ENCODE peak calls at places on chromosomes 11 and 22, in five cellular contexts. E, D, Y, T and Z are unnamed samples. For H3K36me3, the result is how much of the 10 kb centered on the place peaks cover.

GRCh38 chr22:39646614-39647210 is 76.2 kb downstream of the CACNA1I start:
- DNase-seq in E (no peak), D (no peak), Y (no peak), T (no peak), Z (no peak)

GRCh38 chr22:24059121-24059520 is 48.0 kb downstream of the CABIN1 start:
- DNase-seq in E (no peak), D (peak), Y (no peak), T (no peak), Z (no peak)

GRCh38 chr22:30211124-30211820 is 35.3 kb downstream of the LIF start:
- DNase-seq in E (no peak), D (no peak), Y (no peak), T (no peak), Z (no peak)

GRCh38 chr11:30387891-30388861 is 65.3 kb downstream of the ARL14EP start:
- DNase-seq in E (no peak), D (no peak), Y (no peak), T (no peak), Z (no peak)

GRCh38 chr11:126188332-126189108 is 22.9 kb downstream of the RPUSD4 start:
- DNase-seq in E (no peak), D (no peak), Y (no peak), T (peak), Z (no peak)

GRCh38 chr22:32644252-32645100 is 157.0 kb upstream of the TIMP3 start:
- DNase-seq in E (no peak), D (no peak), Y (no peak), T (no peak), Z (no peak)

GRCh38 chr11:44010789-44011251 is 37.0 kb upstream of the ACCSL start:
- DNase-seq in E (no peak), D (no peak), Y (no peak), T (no peak), Z (no peak)

GRCh38 chr11:35179466-35180135 is 40.6 kb downstream of the CD44 start:
- DNase-seq in E (no peak), D (no peak), Y (no peak), T (no peak), Z (no peak)

GRCh38 chr11:70503201-70503877 is 105.0 kb downstream of the CTTN start:
- DNase-seq in E (no peak), D (no peak), Y (no peak), T (no peak), Z (no peak)

GRCh38 chr11:45463541-45463940 is 177.4 kb upstream of the SYT13 start:
- DNase-seq in E (no peak), D (no peak), Y (no peak), T (no peak), Z (no peak)

GRCh38 chr11:110076388-110076965 is 16.7 kb upstream of the ZC3H12C start:
- DNase-seq in E (no peak), D (no peak), Y (no peak), T (no peak), Z (no peak)

GRCh38 chr22:49678137-49678841 is 149.4 kb downstream of the BRD1 start:
- DNase-seq in E (no peak), D (no peak), Y (no peak), T (no peak), Z (no peak)

GRCh38 chr11:44002191-44003093 is 45.3 kb upstream of the ACCSL start:
- DNase-seq in E (no peak), D (no peak), Y (no peak), T (no peak), Z (no peak)

GRCh38 chr11:93082900-93083299 is 113.4 kb downstream of the MTNR1B start:
- DNase-seq in E (no peak), D (no peak), Y (no peak), T (no peak), Z (no peak)

GRCh38 chr11:76049506-76049905 is 156.8 kb downstream of the WNT11 start:
- DNase-seq in E (no peak), D (no peak), Y (no peak), T (no peak), Z (no peak)

GRCh38 chr22:17430298-17430900 is 61.1 kb downstream of the CECR2 start:
- DNase-seq in E (no peak), D (no peak), Y (no peak), T (no peak), Z (no peak)

GRCh38 chr11:36449566-36450390 is 60.3 kb downstream of the TRAF6 start:
- DNase-seq in E (no peak), D (no peak), Y (no peak), T (peak), Z (no peak)

GRCh38 chr11:135075740-135076139 is 663.7 kb upstream of the B3GAT1 start:
- DNase-seq in E (peak), D (peak), Y (peak), T (peak), Z (no peak)

GRCh38 chr22:35634015-35634414 is 14.2 kb upstream of the APOL6 start:
- DNase-seq in E (no peak), D (no peak), Y (no peak), T (peak), Z (no peak)

GRCh38 chr11:2837096-2837601 is 48.4 kb downstream of the CDKN1C start:
- DNase-seq in E (peak), D (no peak), Y (no peak), T (no peak), Z (no peak)

GRCh38 chr11:29914203-29914930 is 102.5 kb downstream of the KCNA4 start:
- DNase-seq in E (no peak), D (no peak), Y (no peak), T (no peak), Z (no peak)

GRCh38 chr11:65286686-65287085 is 24.9 kb downstream of the POLA2 start:
- DNase-seq in E (no peak), D (no peak), Y (no peak), T (no peak), Z (no peak)

GRCh38 chr11:102234779-102235439 is 82.4 kb upstream of the BIRC3 start:
- DNase-seq in E (no peak), D (no peak), Y (no peak), T (no peak), Z (no peak)

GRCh38 chr22:39144101-39144815 is 8.2 kb downstream of the CBX7 start:
- DNase-seq in E (no peak), D (no peak), Y (peak), T (peak), Z (no peak)

GRCh38 chr11:19777342-19778102 is 64.9 kb downstream of the NAV2 start:
- DNase-seq in E (no peak), D (peak), Y (no peak), T (no peak), Z (no peak)

GRCh38 chr11:102530558-102530957 is at the start of gene MMP7:
- DNase-seq in E (no peak), D (peak), Y (no peak), T (no peak), Z (no peak)

GRCh38 chr22:37690901-37691504 is 4.9 kb downstream of the NOL12 start:
- DNase-seq in E (no peak), D (no peak), Y (no peak), T (no peak), Z (no peak)

GRCh38 chr22:37701121-37701786 is 4.4 kb downstream of the TRIOBP start:
- DNase-seq in E (no peak), D (peak), Y (no peak), T (no peak), Z (no peak)

GRCh38 chr22:37692627-37693285 is 4.1 kb upstream of the TRIOBP start:
- DNase-seq in E (no peak), D (no peak), Y (no peak), T (no peak), Z (no peak)

GRCh38 chr22:37697540-37697835 is 640 bp downstream of the TRIOBP start:
- DNase-seq in E (no peak), D (no peak), Y (no peak), T (no peak), Z (no peak)

GRCh38 chr22:37696657-37697539 is at the start of gene TRIOBP:
- DNase-seq in E (peak), D (peak), Y (peak), T (peak), Z (no peak)
- H3K27ac ChIP-seq in E (no peak), D (no peak), Y (no peak), T (peak), Z (no peak)

GRCh38 chr11:786235-787083 is 3.4 kb downstream of the CEND1 start:
- DNase-seq in E (no peak), D (no peak), Y (no peak), T (no peak), Z (no peak)

GRCh38 chr11:788953-789940 is 643 bp downstream of the CEND1 start:
- DNase-seq in E (no peak), D (no peak), Y (no peak), T (peak), Z (no peak)

GRCh38 chr11:789951-790350 is at the start of gene CEND1:
- DNase-seq in E (peak), D (no peak), Y (peak), T (peak), Z (no peak)

GRCh38 chr11:787084-787675 is 2.7 kb downstream of the CEND1 start:
- DNase-seq in E (no peak), D (no peak), Y (no peak), T (no peak), Z (no peak)

DNA sequence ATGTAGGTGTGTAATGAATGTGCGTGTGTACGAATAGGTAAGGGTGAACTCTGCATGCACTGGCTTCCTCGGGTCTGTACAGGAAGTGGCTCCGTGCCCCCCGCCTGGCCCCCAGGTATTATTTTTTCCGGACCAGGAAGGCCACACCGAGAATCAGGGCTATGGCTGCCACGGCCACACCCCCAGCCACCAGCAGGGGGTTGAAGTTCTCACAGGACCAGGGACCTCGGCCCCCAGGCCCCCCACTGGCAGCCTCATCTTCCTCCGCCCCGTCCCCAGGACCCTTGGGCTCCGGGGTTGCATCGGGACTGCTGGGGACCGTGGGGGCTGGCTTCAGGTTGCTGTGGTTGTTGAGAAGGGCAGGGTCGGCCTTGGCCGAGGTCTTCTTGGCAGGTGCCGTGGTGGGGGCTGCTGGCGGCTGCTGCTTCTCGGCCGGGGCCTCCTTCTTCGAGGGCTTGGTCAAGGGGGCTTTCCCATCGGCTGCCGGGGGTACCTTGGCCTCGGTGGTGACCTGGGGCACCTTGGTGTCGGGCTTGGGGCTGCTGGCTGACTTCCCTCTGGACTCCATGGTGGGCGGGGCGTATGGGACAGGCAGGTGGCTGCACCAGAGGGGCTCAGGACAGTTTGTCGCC is 1.8 kb downstream of the CEND1 start:
- DNase-seq in E (no peak), D (no peak), Y (no peak), T (peak), Z (no peak)
- H3K36me3 ChIP-seq in E (under half), D (under half), Y (under half), T (under half), Z (under half)

DNA sequence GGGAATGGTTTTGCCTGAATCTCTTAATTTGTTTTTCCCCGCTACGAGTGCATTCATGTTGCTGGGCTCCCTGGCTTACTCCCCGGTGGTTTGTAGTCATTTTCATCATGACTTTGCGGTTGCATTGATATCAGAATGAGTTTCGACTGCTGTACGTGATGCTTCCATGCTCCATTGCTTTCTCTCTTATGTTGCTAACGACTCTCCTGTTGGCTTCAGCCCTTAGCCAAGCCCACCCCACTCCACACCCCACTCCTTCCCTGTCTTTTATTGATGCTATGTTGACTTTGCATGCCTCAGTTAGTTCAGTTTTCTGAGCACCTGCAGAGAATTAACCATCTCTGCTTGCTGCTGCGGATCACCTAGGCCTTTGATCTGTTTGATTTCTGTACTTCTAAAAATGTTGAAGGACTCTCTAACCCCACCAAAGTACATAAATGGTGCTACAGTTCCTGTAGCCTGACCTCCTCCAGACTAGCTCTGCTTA is 65.3 kb downstream of the ARFGAP2 start:
- DNase-seq in E (no peak), D (no peak), Y (no peak), T (peak), Z (no peak)
- H3K27ac ChIP-seq in E (no peak), D (no peak), Y (no peak), T (peak), Z (no peak)

DNA sequence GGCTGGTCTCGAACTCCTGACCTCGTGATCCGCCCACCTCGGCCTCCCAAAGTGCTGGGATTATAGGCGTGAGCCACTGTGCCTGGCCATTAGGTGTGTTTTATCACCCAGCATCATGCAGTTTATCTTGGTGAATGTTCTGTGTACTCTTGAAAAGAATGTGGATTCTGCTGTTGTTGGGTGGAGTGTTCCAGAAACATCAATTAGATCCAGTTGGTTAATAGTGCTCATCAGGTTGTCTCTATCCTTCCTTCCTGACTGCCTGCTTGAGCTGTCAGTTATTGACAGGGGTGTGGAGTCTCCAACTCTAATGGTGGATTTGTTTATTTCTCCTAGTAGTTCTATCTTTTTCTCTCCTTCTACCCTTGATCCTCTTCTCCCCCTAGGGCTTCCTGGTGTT is 30.2 kb upstream of the PPP6R3 start:
- DNase-seq in E (no peak), D (no peak), Y (no peak), T (no peak), Z (no peak)
- H3K36me3 ChIP-seq in E (half or more), D (under half), Y (under half), T (under half), Z (under half)

GRCh38 chr11:118531597-118532084 is 649 bp downstream of the TMEM25 start:
- DNase-seq in E (no peak), D (no peak), Y (no peak), T (no peak), Z (no peak)
- H3K27ac ChIP-seq in E (no peak), D (no peak), Y (peak), T (no peak), Z (no peak)

DNA sequence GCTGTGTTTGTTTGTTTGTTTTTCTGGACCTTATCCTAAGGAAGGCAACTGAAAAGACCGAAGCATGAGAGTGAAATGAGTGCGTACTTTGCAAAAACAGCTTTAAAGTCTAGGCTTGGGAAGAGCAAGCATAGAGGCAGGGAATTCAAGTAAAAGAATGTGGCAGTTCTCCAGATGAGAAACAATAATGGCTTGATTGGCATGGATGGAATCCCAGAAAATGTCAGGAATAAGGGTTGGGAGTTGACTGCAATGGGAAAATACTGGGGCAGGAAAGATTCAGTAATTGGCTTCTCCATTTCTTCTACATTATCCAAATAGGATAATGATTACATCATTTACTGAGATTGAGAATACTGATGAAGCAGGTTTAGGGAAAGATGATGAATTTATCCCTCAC is 17.5 kb downstream of the SAAL1 start:
- DNase-seq in E (no peak), D (no peak), Y (no peak), T (no peak), Z (no peak)
- H3K36me3 ChIP-seq in E (half or more), D (under half), Y (under half), T (half or more), Z (under half)

GRCh38 chr22:20533095-20533878 is 25.9 kb downstream of the MED15 start:
- DNase-seq in E (no peak), D (no peak), Y (no peak), T (no peak), Z (no peak)
- H3K27ac ChIP-seq in E (no peak), D (no peak), Y (no peak), T (no peak), Z (no peak)

DNA sequence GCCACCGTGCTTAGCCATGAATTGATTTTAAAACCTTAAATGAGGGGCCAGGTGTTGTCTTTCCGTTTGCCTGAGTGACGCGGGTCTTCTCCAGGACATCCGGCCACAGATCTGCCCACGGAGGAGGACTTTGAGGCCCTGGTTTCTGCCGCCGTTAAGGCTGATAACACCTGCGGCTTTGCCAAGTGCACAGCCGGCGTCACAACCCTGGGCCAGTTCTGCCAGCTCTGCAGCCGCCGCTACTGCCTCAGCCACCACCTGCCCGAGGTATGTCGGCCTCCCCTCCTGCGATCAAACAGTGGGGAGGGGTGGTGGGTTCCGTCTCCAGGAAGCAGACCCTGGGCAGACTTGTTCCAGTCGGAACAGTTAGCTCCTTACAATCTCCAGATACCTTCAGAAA is 34.4 kb downstream of the IGHMBP2 start:
- DNase-seq in E (no peak), D (no peak), Y (no peak), T (no peak), Z (no peak)
- H3K36me3 ChIP-seq in E (half or more), D (under half), Y (under half), T (under half), Z (under half)

GRCh38 chr22:50705219-50705691 is 32.6 kb downstream of the SHANK3 start:
- DNase-seq in E (peak), D (peak), Y (no peak), T (no peak), Z (no peak)

GRCh38 chr22:50705851-50706351 is 32.1 kb upstream of the ACR start:
- DNase-seq in E (no peak), D (no peak), Y (no peak), T (no peak), Z (no peak)

GRCh38 chr22:50703726-50704509 is 31.3 kb downstream of the SHANK3 start:
- DNase-seq in E (no peak), D (no peak), Y (no peak), T (no peak), Z (no peak)

GRCh38 chr22:50702821-50703725 is 30.4 kb downstream of the SHANK3 start:
- DNase-seq in E (peak), D (no peak), Y (no peak), T (no peak), Z (no peak)

GRCh38 chr22:50704510-50705218 is 32.0 kb downstream of the SHANK3 start:
- DNase-seq in E (peak), D (no peak), Y (no peak), T (no peak), Z (no peak)
- H3K27ac ChIP-seq in E (no peak), D (no peak), Y (no peak), T (no peak), Z (no peak)